ENCODE peak calls at places on chromosomes 2 and 18, in eight cellular contexts. Y is lower leg skin, Q is Calu3, C is cardiac muscle cell, T is heart right ventricle, K is H1, F is WERI-Rb-1, E is HFF-Myc. M is an unnamed sample.

GRCh38 chr2:172256886-172257285 is 154.2 kb upstream of the DLX2 start:
- DNase-seq in E (no peak), F (no peak), T (no peak), K (no peak), Y (no peak), Q (no peak), C (no peak), M (no peak)

GRCh38 chr2:236673823-236674185 is 104.2 kb downstream of the ACKR3 start:
- DNase-seq in Y (peak), K (peak), E (no peak), Q (no peak), F (no peak), T (no peak), C (no peak), M (no peak)

GRCh38 chr2:128646091-128646490 is 327.4 kb upstream of the HS6ST1 start:
- DNase-seq in Q (no peak), C (no peak), T (no peak), F (no peak), K (peak), E (no peak), Y (peak), M (no peak)

GRCh38 chr2:160868891-160869290 is 291.3 kb upstream of the TANK start:
- DNase-seq in E (no peak), C (no peak), K (no peak), Q (no peak), F (no peak), Y (no peak), T (no peak), M (no peak)

GRCh38 chr18:9951022-9951859 is 37.4 kb downstream of the VAPA start:
- DNase-seq in C (peak), Y (no peak), Q (peak), E (peak), F (peak), K (no peak), T (no peak), M (peak)

GRCh38 chr2:218959761-218960195 is 312 bp downstream of the CDK5R2 start:
- DNase-seq in K (no peak), E (no peak), Q (no peak), C (no peak), F (no peak), T (no peak), Y (peak), M (no peak)

GRCh38 chr2:159895258-159896209 is 97.5 kb upstream of the CD302 start:
- DNase-seq in T (no peak), C (peak), E (no peak), F (no peak), Y (no peak), Q (no peak), K (no peak), M (no peak)

GRCh38 chr2:151860613-151861146 is 32.5 kb upstream of the ARL5A start:
- DNase-seq in F (no peak), Q (no peak), E (no peak), C (no peak), K (no peak), Y (no peak), T (no peak), M (no peak)

GRCh38 chr2:35374845-35375244 is 980.7 kb upstream of the CRIM1 start:
- DNase-seq in F (no peak), K (no peak), Y (no peak), T (no peak), E (no peak), C (no peak), Q (no peak), M (no peak)

GRCh38 chr2:25362564-25363145 is 20.9 kb upstream of the DNMT3A start:
- DNase-seq in F (no peak), Q (no peak), Y (no peak), E (no peak), K (no peak), T (peak), C (no peak), M (no peak)

GRCh38 chr18:5295231-5295920 is at the start of gene ZBTB14:
- DNase-seq in Q (peak), C (peak), E (no peak), T (peak), Y (peak), F (peak), K (peak), M (peak)

GRCh38 chr2:73202156-73203054 is at the start of gene NOTO:
- DNase-seq in E (no peak), T (no peak), F (no peak), K (peak), Y (no peak), Q (peak), C (peak), M (peak)

GRCh38 chr2:176091329-176092258 is 927 bp upstream of the HOXD13 start:
- DNase-seq in E (no peak), C (no peak), T (no peak), F (no peak), Q (no peak), K (peak), Y (peak), M (no peak)

GRCh38 chr2:100104718-100105677 is 37.4 kb downstream of the AFF3 start:
- DNase-seq in T (peak), K (peak), E (no peak), C (peak), F (peak), Q (no peak), Y (no peak), M (peak)

GRCh38 chr2:15725788-15726112 is 134.1 kb downstream of the DDX1 start:
- DNase-seq in Q (no peak), T (no peak), K (no peak), Y (peak), E (no peak), F (no peak), C (no peak), M (no peak)

GRCh38 chr18:59861009-59861408 is 38.8 kb upstream of the PMAIP1 start:
- DNase-seq in Q (no peak), E (no peak), K (no peak), F (no peak), Y (no peak), C (no peak), T (no peak), M (no peak)

GRCh38 chr2:241975593-241976284 is 106.2 kb downstream of the RTP5 start:
- DNase-seq in K (no peak), E (no peak), Y (peak), F (no peak), Q (no peak), C (no peak), T (no peak), M (no peak)

GRCh38 chr2:71417300-71418202 is 35.8 kb upstream of the DYSF start:
- DNase-seq in F (no peak), E (no peak), T (no peak), Y (no peak), Q (no peak), K (no peak), C (peak), M (no peak)

GRCh38 chr2:85385746-85386145 is 24.4 kb downstream of the CAPG start:
- DNase-seq in K (no peak), F (no peak), Q (no peak), Y (no peak), C (no peak), E (no peak), T (no peak), M (no peak)

GRCh38 chr2:71496156-71496770 is 42.9 kb downstream of the DYSF start:
- DNase-seq in K (no peak), Q (peak), T (no peak), Y (no peak), F (no peak), C (no peak), E (no peak), M (no peak)

GRCh38 chr2:57443985-57444501 is 602.6 kb upstream of the VRK2 start:
- DNase-seq in K (no peak), Y (no peak), C (no peak), T (no peak), Q (no peak), F (no peak), E (no peak), M (no peak)

GRCh38 chr2:8324164-8324848 is 357.6 kb upstream of the ID2 start:
- DNase-seq in Y (no peak), Q (no peak), E (no peak), K (no peak), F (peak), C (peak), T (no peak), M (no peak)

GRCh38 chr2:1986598-1986997 is 242.3 kb upstream of the PXDN start:
- DNase-seq in C (no peak), Q (no peak), T (no peak), K (no peak), F (no peak), Y (no peak), E (no peak), M (no peak)

GRCh38 chr2:12918841-12919445 is 202.2 kb downstream of the TRIB2 start:
- DNase-seq in K (no peak), F (no peak), T (peak), Y (peak), C (peak), Q (no peak), E (no peak), M (no peak)

GRCh38 chr2:492178-492577 is 185.0 kb downstream of the TMEM18 start:
- DNase-seq in Y (no peak), E (no peak), F (no peak), T (no peak), C (no peak), Q (no peak), K (peak), M (no peak)

GRCh38 chr2:236176417-236176816 is 8.2 kb upstream of the GBX2 start:
- DNase-seq in K (peak), C (peak), Y (peak), F (peak), T (no peak), Q (peak), E (no peak), M (peak)

GRCh38 chr2:161570424-161571050 is 53.7 kb upstream of the SLC4A10 start:
- DNase-seq in T (no peak), C (no peak), Q (no peak), F (no peak), E (no peak), Y (no peak), K (no peak), M (no peak)

GRCh38 chr2:232974431-232974830 is 38.6 kb downstream of the NGEF start:
- DNase-seq in C (no peak), E (no peak), Y (peak), F (peak), T (no peak), Q (no peak), K (no peak), M (no peak)

GRCh38 chr2:197847666-197848401 is 43.4 kb downstream of the PLCL1 start:
- DNase-seq in T (no peak), Q (no peak), F (no peak), E (no peak), C (no peak), K (no peak), Y (no peak), M (no peak)

GRCh38 chr2:211860224-211860623 is 678.4 kb downstream of the ERBB4 start:
- DNase-seq in Y (no peak), K (no peak), Q (no peak), C (no peak), T (no peak), E (no peak), F (no peak), M (no peak)

GRCh38 chr2:111945444-111946293 is 47.3 kb downstream of the MERTK start:
- DNase-seq in Y (no peak), E (no peak), T (no peak), K (no peak), C (no peak), F (no peak), Q (no peak), M (no peak)

GRCh38 chr2:233111427-233111826 is 51.3 kb downstream of the INPP5D start:
- DNase-seq in T (no peak), K (no peak), Y (no peak), Q (no peak), E (no peak), C (no peak), F (no peak), M (no peak)

GRCh38 chr2:195626507-195626906 is 30.5 kb upstream of the SLC39A10 start:
- DNase-seq in T (no peak), F (no peak), Q (no peak), E (no peak), K (no peak), Y (no peak), C (no peak), M (no peak)

GRCh38 chr2:241925277-241925676 is 55.7 kb downstream of the RTP5 start:
- DNase-seq in Y (peak), K (no peak), C (no peak), E (no peak), T (no peak), F (no peak), Q (no peak), M (no peak)

GRCh38 chr2:107525420-107525819 is 301.3 kb upstream of the RGPD4 start:
- DNase-seq in Q (no peak), C (no peak), K (no peak), F (no peak), Y (no peak), E (no peak), T (no peak), M (no peak)

GRCh38 chr18:21000667-21001066 is 110.9 kb downstream of the ROCK1 start:
- DNase-seq in Y (no peak), E (peak), C (no peak), K (no peak), T (no peak), Q (no peak), F (no peak), M (no peak)

GRCh38 chr18:45688834-45689233 is 35.1 kb upstream of the SLC14A1 start:
- DNase-seq in E (no peak), K (no peak), T (no peak), Y (no peak), C (no peak), Q (no peak), F (no peak), M (no peak)
- TF ChIP-seq CTCF in E (no peak), K (no peak), T (no peak), Y (no peak), C (no peak), Q (no peak), F (peak), M (no peak)

GRCh38 chr2:173397539-173397938 is 42.9 kb downstream of the CDCA7 start:
- DNase-seq in T (no peak), E (no peak), F (no peak), Y (no peak), K (no peak), C (no peak), Q (no peak), M (no peak)

GRCh38 chr2:173401716-173402326 is 47.1 kb downstream of the CDCA7 start:
- DNase-seq in F (no peak), K (no peak), T (no peak), E (no peak), C (peak), Q (no peak), Y (no peak), M (peak)

GRCh38 chr2:173399229-173399628 is 44.6 kb downstream of the CDCA7 start:
- DNase-seq in E (no peak), Q (no peak), F (no peak), Y (no peak), C (no peak), K (no peak), T (no peak), M (no peak)

GRCh38 chr2:173402405-173402974 is 47.8 kb downstream of the CDCA7 start:
- DNase-seq in C (peak), F (peak), E (peak), Y (peak), Q (peak), T (peak), K (peak), M (peak)

GRCh38 chr2:173400760-173401159 is 46.1 kb downstream of the CDCA7 start:
- DNase-seq in Y (no peak), T (no peak), E (no peak), C (peak), F (peak), K (no peak), Q (peak), M (peak)
- TF ChIP-seq CTCF in Y (no peak), T (peak), E (peak), C (peak), F (peak), K (peak), Q (no peak), M (peak)

DNA sequence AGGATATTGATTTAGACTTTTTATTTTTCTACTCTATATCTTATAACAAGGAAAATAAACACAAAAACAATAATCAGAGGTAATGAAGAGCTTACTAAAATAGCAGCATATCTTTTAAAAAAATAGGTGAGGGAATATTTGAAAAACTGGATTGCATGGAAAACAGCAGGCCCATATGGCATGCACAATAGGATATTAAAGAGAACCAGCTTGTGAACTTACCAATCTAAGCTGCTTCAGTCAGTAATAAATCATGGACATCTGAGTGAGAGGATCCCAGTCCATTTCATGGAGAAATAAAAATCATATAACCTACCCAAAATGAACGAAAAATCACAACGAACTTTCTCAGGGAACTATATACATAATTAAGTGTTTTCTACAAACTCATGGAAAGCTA is 634.6 kb downstream of the ADCYAP1 start:
- DNase-seq in K (no peak), E (no peak), F (no peak), Q (no peak), C (no peak), T (no peak), Y (no peak), M (no peak)
- TF ChIP-seq CTCF in K (no peak), E (no peak), F (no peak), Q (no peak), C (no peak), T (no peak), Y (no peak), M (no peak)

GRCh38 chr2:222281495-222281894 is 17.3 kb downstream of the PAX3 start:
- DNase-seq in K (no peak), T (no peak), Q (no peak), Y (no peak), E (no peak), C (no peak), F (no peak), M (no peak)
- TF ChIP-seq CTCF in K (no peak), T (no peak), Q (no peak), Y (no peak), E (no peak), C (no peak), F (no peak), M (no peak)

GRCh38 chr2:179340678-179341077 is 76.0 kb upstream of the SESTD1 start:
- DNase-seq in C (peak), T (no peak), Q (peak), K (no peak), E (peak), Y (no peak), F (no peak), M (no peak)
- TF ChIP-seq CTCF in C (peak), T (peak), Q (peak), K (peak), E (no peak), Y (no peak), F (no peak), M (no peak)

DNA sequence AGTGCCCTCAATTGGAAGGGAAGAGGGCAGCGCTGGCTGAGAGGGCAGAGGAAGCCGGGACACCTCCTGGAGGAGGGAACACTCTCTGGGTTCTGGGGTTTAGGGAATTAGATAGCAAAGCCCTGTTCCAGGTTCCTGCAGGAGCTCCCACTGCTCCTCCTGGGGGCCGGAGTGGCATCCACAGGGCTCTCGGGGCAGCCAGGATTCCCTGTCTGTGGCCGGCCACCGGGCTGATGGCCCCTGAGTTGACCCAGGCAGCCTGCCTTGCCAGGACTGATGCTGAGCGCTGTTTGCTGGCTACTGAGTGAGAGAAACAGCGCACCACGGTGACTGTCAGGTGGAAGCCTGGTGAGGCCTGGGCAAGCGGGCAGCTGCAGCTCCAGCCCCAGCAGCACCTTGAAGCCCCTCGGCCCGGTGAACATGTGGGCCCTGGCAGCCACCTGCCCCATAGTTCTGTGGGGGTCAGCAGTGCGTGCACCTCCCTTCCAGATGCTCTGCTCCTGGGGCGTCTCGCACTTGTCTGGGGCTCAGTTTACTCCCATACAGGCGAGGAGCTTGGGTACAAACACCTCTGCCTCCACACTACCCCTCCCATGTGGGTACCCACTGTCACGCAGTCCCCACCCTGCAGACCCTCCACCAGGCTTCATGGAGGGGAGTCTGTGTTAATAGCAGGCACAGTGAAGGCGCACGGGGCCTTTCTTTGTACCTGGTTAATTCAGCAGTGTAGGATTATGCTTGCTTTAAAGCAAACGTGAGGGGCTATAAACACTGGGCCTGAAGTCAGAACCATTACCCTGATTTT is 7.7 kb upstream of the ALLC start:
- DNase-seq in Y (no peak), T (no peak), K (no peak), C (no peak), Q (no peak), E (no peak), F (no peak), M (no peak)
- TF ChIP-seq CTCF in Y (no peak), T (no peak), K (no peak), C (no peak), Q (no peak), E (no peak), F (no peak), M (no peak)

GRCh38 chr2:39326644-39327043 is 82.9 kb upstream of the CDKL4 start:
- DNase-seq in Y (no peak), T (no peak), C (no peak), E (no peak), F (no peak), K (no peak), Q (no peak), M (no peak)
- TF ChIP-seq CTCF in Y (no peak), T (no peak), C (no peak), E (no peak), F (no peak), K (peak), Q (no peak), M (no peak)

GRCh38 chr2:191012346-191012745 is 1.6 kb downstream of the STAT1 start:
- DNase-seq in Y (no peak), K (no peak), T (no peak), Q (no peak), E (no peak), F (no peak), C (no peak), M (no peak)

GRCh38 chr2:191014653-191015020 is 666 bp upstream of the STAT1 start:
- DNase-seq in K (no peak), Q (no peak), Y (no peak), T (no peak), E (no peak), F (no peak), C (no peak), M (no peak)

GRCh38 chr2:191013876-191014652 is at the start of gene STAT1:
- DNase-seq in Q (peak), T (peak), K (peak), C (peak), E (peak), Y (peak), F (peak), M (peak)

GRCh38 chr2:191012845-191013616 is 940 bp downstream of the STAT1 start:
- DNase-seq in E (no peak), F (no peak), Q (no peak), Y (no peak), T (no peak), K (no peak), C (no peak), M (no peak)

DNA sequence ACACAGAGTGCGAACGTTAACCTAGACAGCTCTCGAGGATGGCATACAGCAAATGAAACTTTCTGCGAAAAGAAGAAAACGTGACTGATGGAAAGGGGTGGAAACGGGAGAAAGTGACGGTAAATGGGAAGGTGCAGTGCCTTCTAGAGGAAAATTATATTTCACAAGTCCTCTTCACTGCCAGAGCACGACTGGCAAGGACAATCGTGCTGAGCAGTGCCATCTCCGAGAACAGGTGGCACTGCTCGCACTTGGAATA is 425 bp downstream of the STAT1 start:
- DNase-seq in E (no peak), K (no peak), T (no peak), Y (no peak), C (no peak), Q (no peak), F (no peak), M (no peak)
- TF ChIP-seq CTCF in E (no peak), K (no peak), T (no peak), Y (no peak), C (no peak), Q (no peak), F (no peak), M (no peak)

M was measured in endothelial cell.